ENCODE peak calls at places on chromosomes 5 and 9, in eight cellular contexts. One of them, this sample, is unnamed.

GRCh38 chr9:95434116-95435073 is 82.4 kb downstream of the PTCH1 start:
- DNase-seq in activated naive CD8-positive, alpha-beta T cell treated with anti-CD3 and anti-CD28 coated beads, Interleukin-2, amount 50 U/mL, for 24 hours: no peak
- DNase-seq in cardiac muscle cell: peak; percentile 30
- DNase-seq in NCI-H1092 treated with DMSO at 0.1 percent for 48 hours: no peak
- DNase-seq in AG10803: no peak
- DNase-seq in heart left ventricle: no peak
- DNase-seq in NCI-H748 treated with DMSO at 0.1 percent for 48 hours: no peak
- DNase-seq in naive thymus-derived CD8-positive, alpha-beta T cell: no peak
- DNase-seq in this sample: no peak

GRCh38 chr9:129319076-129319937 is 141.2 kb upstream of the IER5L start:
- DNase-seq in naive thymus-derived CD8-positive, alpha-beta T cell: no peak
- DNase-seq in NCI-H1092 treated with DMSO at 0.1 percent for 48 hours: no peak
- DNase-seq in AG10803: no peak
- DNase-seq in NCI-H748 treated with DMSO at 0.1 percent for 48 hours: no peak
- DNase-seq in heart left ventricle: peak; percentile 23
- DNase-seq in cardiac muscle cell: no peak
- DNase-seq in activated naive CD8-positive, alpha-beta T cell treated with anti-CD3 and anti-CD28 coated beads, Interleukin-2, amount 50 U/mL, for 24 hours: no peak
- DNase-seq in this sample: no peak

GRCh38 chr5:1217596-1218206 is 7.5 kb upstream of the SLC6A18 start:
- DNase-seq in naive thymus-derived CD8-positive, alpha-beta T cell: no peak
- DNase-seq in AG10803: no peak
- DNase-seq in NCI-H748 treated with DMSO at 0.1 percent for 48 hours: no peak
- DNase-seq in heart left ventricle: no peak
- DNase-seq in cardiac muscle cell: no peak
- DNase-seq in NCI-H1092 treated with DMSO at 0.1 percent for 48 hours: no peak
- DNase-seq in activated naive CD8-positive, alpha-beta T cell treated with anti-CD3 and anti-CD28 coated beads, Interleukin-2, amount 50 U/mL, for 24 hours: no peak
- DNase-seq in this sample: no peak

GRCh38 chr5:152170350-152170749 is 234.7 kb downstream of the NMUR2 start:
- DNase-seq in NCI-H748 treated with DMSO at 0.1 percent for 48 hours: no peak
- DNase-seq in AG10803: no peak
- DNase-seq in activated naive CD8-positive, alpha-beta T cell treated with anti-CD3 and anti-CD28 coated beads, Interleukin-2, amount 50 U/mL, for 24 hours: no peak
- DNase-seq in NCI-H1092 treated with DMSO at 0.1 percent for 48 hours: no peak
- DNase-seq in heart left ventricle: no peak
- DNase-seq in cardiac muscle cell: no peak
- DNase-seq in naive thymus-derived CD8-positive, alpha-beta T cell: no peak
- DNase-seq in this sample: peak; percentile 2

GRCh38 chr5:137374110-137374853 is 124.8 kb downstream of the SPOCK1 start:
- DNase-seq in cardiac muscle cell: no peak
- DNase-seq in AG10803: no peak
- DNase-seq in heart left ventricle: no peak
- DNase-seq in activated naive CD8-positive, alpha-beta T cell treated with anti-CD3 and anti-CD28 coated beads, Interleukin-2, amount 50 U/mL, for 24 hours: no peak
- DNase-seq in naive thymus-derived CD8-positive, alpha-beta T cell: no peak
- DNase-seq in NCI-H1092 treated with DMSO at 0.1 percent for 48 hours: peak; percentile 94
- DNase-seq in NCI-H748 treated with DMSO at 0.1 percent for 48 hours: peak; percentile 95
- DNase-seq in this sample: peak; percentile 81

GRCh38 chr9:110969971-110970381 is 68.3 kb downstream of the LPAR1 start:
- DNase-seq in naive thymus-derived CD8-positive, alpha-beta T cell: no peak
- DNase-seq in heart left ventricle: no peak
- DNase-seq in NCI-H748 treated with DMSO at 0.1 percent for 48 hours: no peak
- DNase-seq in activated naive CD8-positive, alpha-beta T cell treated with anti-CD3 and anti-CD28 coated beads, Interleukin-2, amount 50 U/mL, for 24 hours: no peak
- DNase-seq in AG10803: peak; percentile 80
- DNase-seq in cardiac muscle cell: peak; percentile 80
- DNase-seq in NCI-H1092 treated with DMSO at 0.1 percent for 48 hours: no peak
- DNase-seq in this sample: no peak

GRCh38 chr9:134564431-134565170 is 77.0 kb upstream of the COL5A1 start:
- DNase-seq in NCI-H1092 treated with DMSO at 0.1 percent for 48 hours: no peak
- DNase-seq in NCI-H748 treated with DMSO at 0.1 percent for 48 hours: no peak
- DNase-seq in heart left ventricle: no peak
- DNase-seq in naive thymus-derived CD8-positive, alpha-beta T cell: no peak
- DNase-seq in activated naive CD8-positive, alpha-beta T cell treated with anti-CD3 and anti-CD28 coated beads, Interleukin-2, amount 50 U/mL, for 24 hours: no peak
- DNase-seq in AG10803: peak; percentile 97
- DNase-seq in cardiac muscle cell: peak; percentile 38
- DNase-seq in this sample: no peak

GRCh38 chr9:76759726-76760125 is 4.5 kb upstream of the PCA3 start:
- DNase-seq in cardiac muscle cell: no peak
- DNase-seq in heart left ventricle: no peak
- DNase-seq in NCI-H748 treated with DMSO at 0.1 percent for 48 hours: peak; percentile 95
- DNase-seq in AG10803: no peak
- DNase-seq in naive thymus-derived CD8-positive, alpha-beta T cell: no peak
- DNase-seq in activated naive CD8-positive, alpha-beta T cell treated with anti-CD3 and anti-CD28 coated beads, Interleukin-2, amount 50 U/mL, for 24 hours: no peak
- DNase-seq in NCI-H1092 treated with DMSO at 0.1 percent for 48 hours: peak; percentile 51
- DNase-seq in this sample: no peak

GRCh38 chr5:10760033-10760975 is 730 bp downstream of the DAP start:
- DNase-seq in AG10803: peak; percentile 55
- DNase-seq in NCI-H748 treated with DMSO at 0.1 percent for 48 hours: peak; percentile 73
- DNase-seq in heart left ventricle: peak; percentile 60
- DNase-seq in NCI-H1092 treated with DMSO at 0.1 percent for 48 hours: peak; percentile 68
- DNase-seq in naive thymus-derived CD8-positive, alpha-beta T cell: peak; percentile 4
- DNase-seq in activated naive CD8-positive, alpha-beta T cell treated with anti-CD3 and anti-CD28 coated beads, Interleukin-2, amount 50 U/mL, for 24 hours: peak; percentile 46
- DNase-seq in cardiac muscle cell: peak; percentile 64
- DNase-seq in this sample: peak; percentile 20

GRCh38 chr9:15191358-15191757 is 115.7 kb downstream of the TTC39B start:
- DNase-seq in heart left ventricle: no peak
- DNase-seq in cardiac muscle cell: no peak
- DNase-seq in activated naive CD8-positive, alpha-beta T cell treated with anti-CD3 and anti-CD28 coated beads, Interleukin-2, amount 50 U/mL, for 24 hours: no peak
- DNase-seq in NCI-H748 treated with DMSO at 0.1 percent for 48 hours: no peak
- DNase-seq in NCI-H1092 treated with DMSO at 0.1 percent for 48 hours: no peak
- DNase-seq in naive thymus-derived CD8-positive, alpha-beta T cell: no peak
- DNase-seq in AG10803: no peak
- DNase-seq in this sample: no peak

GRCh38 chr9:136328622-136329041 is 1.3 kb downstream of the GPSM1 start:
- DNase-seq in activated naive CD8-positive, alpha-beta T cell treated with anti-CD3 and anti-CD28 coated beads, Interleukin-2, amount 50 U/mL, for 24 hours: no peak
- DNase-seq in AG10803: peak; percentile 54
- DNase-seq in heart left ventricle: no peak
- DNase-seq in NCI-H748 treated with DMSO at 0.1 percent for 48 hours: no peak
- DNase-seq in NCI-H1092 treated with DMSO at 0.1 percent for 48 hours: no peak
- DNase-seq in cardiac muscle cell: peak; percentile 68
- DNase-seq in naive thymus-derived CD8-positive, alpha-beta T cell: no peak
- DNase-seq in this sample: no peak

GRCh38 chr5:100852988-100853449 is 50.1 kb downstream of the ST8SIA4 start:
- DNase-seq in naive thymus-derived CD8-positive, alpha-beta T cell: no peak
- DNase-seq in AG10803: no peak
- DNase-seq in activated naive CD8-positive, alpha-beta T cell treated with anti-CD3 and anti-CD28 coated beads, Interleukin-2, amount 50 U/mL, for 24 hours: no peak
- DNase-seq in cardiac muscle cell: no peak
- DNase-seq in NCI-H748 treated with DMSO at 0.1 percent for 48 hours: no peak
- DNase-seq in heart left ventricle: no peak
- DNase-seq in NCI-H1092 treated with DMSO at 0.1 percent for 48 hours: no peak
- DNase-seq in this sample: no peak

GRCh38 chr5:97383996-97384395 is 200.9 kb upstream of the RIOK2 start:
- DNase-seq in NCI-H748 treated with DMSO at 0.1 percent for 48 hours: no peak
- DNase-seq in activated naive CD8-positive, alpha-beta T cell treated with anti-CD3 and anti-CD28 coated beads, Interleukin-2, amount 50 U/mL, for 24 hours: no peak
- DNase-seq in heart left ventricle: no peak
- DNase-seq in NCI-H1092 treated with DMSO at 0.1 percent for 48 hours: no peak
- DNase-seq in cardiac muscle cell: peak; percentile 2
- DNase-seq in AG10803: peak; percentile 33
- DNase-seq in naive thymus-derived CD8-positive, alpha-beta T cell: no peak
- DNase-seq in this sample: no peak

GRCh38 chr5:42718591-42718990 is 38.0 kb upstream of the CCDC152 start:
- DNase-seq in AG10803: peak; percentile 18
- DNase-seq in cardiac muscle cell: peak; percentile 30
- DNase-seq in heart left ventricle: no peak
- DNase-seq in naive thymus-derived CD8-positive, alpha-beta T cell: no peak
- DNase-seq in NCI-H748 treated with DMSO at 0.1 percent for 48 hours: no peak
- DNase-seq in NCI-H1092 treated with DMSO at 0.1 percent for 48 hours: no peak
- DNase-seq in activated naive CD8-positive, alpha-beta T cell treated with anti-CD3 and anti-CD28 coated beads, Interleukin-2, amount 50 U/mL, for 24 hours: no peak
- DNase-seq in this sample: no peak